ENCODE peak calls at places on chromosomes 12 and 14, in six cellular contexts. V, G, R, M, L and O are unnamed samples.

GRCh38 chr12:116389990-116390655 is 112.6 kb upstream of the MED13L start:
- DNase-seq in V (no peak), G (no peak), R (peak; percentile 96), M (no peak), L (peak; percentile 99), O (no peak)

GRCh38 chr12:119631930-119632678 is 35.8 kb upstream of the PRKAB1 start:
- DNase-seq in V (no peak), G (no peak), R (no peak), M (no peak), L (peak; percentile 47), O (no peak)

GRCh38 chr12:129570796-129571400 is 332.9 kb downstream of the TMEM132D start:
- DNase-seq in V (no peak), G (no peak), R (no peak), M (no peak), L (no peak), O (no peak)

GRCh38 chr14:76901171-76902055 is 75.2 kb downstream of the LRRC74A start:
- DNase-seq in V (no peak), G (no peak), R (peak; percentile 55), M (no peak), L (no peak), O (no peak)

GRCh38 chr12:117854339-117855012 is 114.3 kb downstream of the KSR2 start:
- DNase-seq in V (peak; percentile 75), G (peak; percentile 20), R (peak; percentile 33), M (peak; percentile 58), L (peak; percentile 60), O (no peak)

GRCh38 chr12:38905480-38906351 is at the start of gene CPNE8:
- DNase-seq in V (peak; percentile 50), G (peak; percentile 32), R (no peak), M (peak; percentile 33), L (peak; percentile 70), O (peak; percentile 41)

GRCh38 chr14:48323655-48324054 is 648.2 kb upstream of the MDGA2 start:
- DNase-seq in V (no peak), G (no peak), R (peak; percentile 1), M (no peak), L (peak; percentile 0), O (no peak)

GRCh38 chr12:67096533-67097318 is 172.4 kb upstream of the CAND1 start:
- DNase-seq in V (no peak), G (no peak), R (no peak), M (no peak), L (peak; percentile 47), O (no peak)

GRCh38 chr12:32507559-32508276 is 108.4 kb downstream of the FGD4 start:
- DNase-seq in V (no peak), G (no peak), R (no peak), M (no peak), L (no peak), O (no peak)

GRCh38 chr12:11746024-11746771 is 96.7 kb downstream of the ETV6 start:
- DNase-seq in V (no peak), G (no peak), R (peak; percentile 28), M (no peak), L (peak; percentile 40), O (no peak)

GRCh38 chr12:79658221-79658620 is 32.5 kb downstream of the PAWR start:
- DNase-seq in V (no peak), G (no peak), R (no peak), M (no peak), L (peak; percentile 57), O (no peak)

GRCh38 chr14:94051115-94051514 is 25.0 kb downstream of the OTUB2 start:
- DNase-seq in V (no peak), G (peak; percentile 6), R (peak; percentile 49), M (no peak), L (peak; percentile 65), O (peak; percentile 12)

GRCh38 chr14:60658909-60659585 is 9.8 kb upstream of the SIX1 start:
- DNase-seq in V (no peak), G (no peak), R (peak; percentile 83), M (no peak), L (peak; percentile 41), O (no peak)

GRCh38 chr12:56153291-56154065 is 1.1 kb downstream of the MYL6B start:
- DNase-seq in V (no peak), G (no peak), R (no peak), M (no peak), L (no peak), O (no peak)

GRCh38 chr14:71175491-71175890 is 268.2 kb downstream of the PCNX1 start:
- DNase-seq in V (no peak), G (no peak), R (no peak), M (no peak), L (no peak), O (no peak)

GRCh38 chr12:88141774-88142609 is at the start of the genes CEP290 and TMTC3:
- DNase-seq in V (peak; percentile 74), G (peak; percentile 92), R (peak; percentile 100), M (peak; percentile 84), L (peak; percentile 100), O (peak; percentile 82)

GRCh38 chr12:70722584-70723343 is 85.5 kb upstream of the PTPRB start:
- DNase-seq in V (no peak), G (no peak), R (peak; percentile 32), M (no peak), L (peak; percentile 14), O (no peak)

GRCh38 chr12:2179953-2180736 is 127.4 kb downstream of the CACNA1C start:
- DNase-seq in V (no peak), G (no peak), R (peak; percentile 98), M (no peak), L (peak; percentile 99), O (no peak)

GRCh38 chr12:131928080-131928764 is 854 bp upstream of the PUS1 start:
- DNase-seq in V (no peak), G (no peak), R (peak; percentile 17), M (no peak), L (peak; percentile 24), O (no peak)

GRCh38 chr12:96249196-96250118 is 55.3 kb downstream of the ELK3 start:
- DNase-seq in V (no peak), G (no peak), R (peak; percentile 77), M (no peak), L (peak; percentile 90), O (no peak)

GRCh38 chr12:56257491-56258067 is 605 bp downstream of the ANKRD52 start:
- DNase-seq in V (peak; percentile 38), G (no peak), R (no peak), M (no peak), L (peak; percentile 20), O (no peak)

DNA sequence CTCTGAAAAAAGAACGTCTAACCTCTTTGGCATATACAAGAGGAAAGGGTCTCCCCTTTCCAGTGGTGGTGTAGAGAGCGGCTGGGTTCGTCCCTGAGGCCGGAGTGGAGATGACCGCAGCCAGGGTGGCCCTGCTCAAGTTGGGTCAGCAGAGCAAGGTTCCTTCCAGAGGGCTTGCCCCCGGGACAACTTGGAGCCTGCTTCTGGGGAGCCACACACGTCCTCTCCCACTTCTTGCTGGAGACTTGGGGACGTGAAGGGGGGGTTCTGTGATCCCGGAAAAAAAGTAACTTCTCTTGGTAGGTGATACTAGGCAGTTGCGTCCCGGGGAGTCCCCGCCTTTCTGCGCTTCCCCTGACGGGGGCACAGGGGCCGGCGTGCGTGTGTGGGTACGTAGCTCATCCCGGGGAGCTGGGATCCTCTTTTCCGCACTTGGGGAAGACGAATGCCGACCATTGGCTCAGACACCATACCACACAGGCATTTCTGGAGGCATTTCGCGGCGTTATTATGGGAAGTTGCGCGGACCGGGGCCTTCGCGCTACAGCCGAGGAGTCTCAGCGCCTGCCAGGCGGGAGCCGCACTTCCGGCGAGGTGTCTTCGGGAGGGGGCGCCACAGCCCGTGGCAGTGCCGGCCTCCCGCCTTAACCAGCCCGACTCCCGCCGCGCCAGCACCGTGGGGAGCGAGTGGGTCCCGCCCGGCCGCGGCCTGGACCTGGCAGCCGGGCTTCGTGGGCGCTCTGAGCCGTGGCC is 14.8 kb upstream of the PAX9 start:
- DNase-seq in V (no peak), G (no peak), R (no peak), M (peak; percentile 24), L (no peak), O (no peak)
- TF ChIP-seq CTCF in V (peak; percentile 50), G (no peak), R (no peak), M (peak; percentile 44), L (no peak), O (no peak)

DNA sequence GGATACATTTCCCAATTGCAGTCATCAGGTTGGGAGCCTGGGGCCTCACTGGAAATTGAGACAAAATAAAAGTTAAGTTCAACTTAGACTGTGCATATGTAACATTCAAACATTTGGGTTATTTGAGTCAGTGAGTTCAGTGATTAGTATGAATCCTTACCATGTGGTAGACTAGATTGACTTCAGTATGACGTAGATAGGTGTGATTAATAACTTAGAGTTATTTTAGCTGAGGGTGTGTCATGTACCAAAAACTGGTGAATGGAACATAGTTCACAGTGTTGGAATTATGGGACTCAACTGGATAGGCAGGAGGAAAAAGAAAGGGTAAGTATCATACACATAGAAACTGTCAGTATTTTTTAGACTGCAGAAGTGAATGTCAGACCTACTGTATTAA is 7.9 kb upstream of the SSTR1 start:
- DNase-seq in V (no peak), G (no peak), R (peak; percentile 68), M (no peak), L (peak; percentile 73), O (no peak)
- TF ChIP-seq CTCF in V (no peak), G (no peak), R (no peak), M (no peak), L (no peak), O (no peak)

GRCh38 chr14:90849787-90850444 is 33.7 kb upstream of the TTC7B start:
- DNase-seq in V (no peak), G (no peak), R (no peak), M (no peak), L (no peak), O (no peak)

GRCh38 chr14:90844321-90844720 is 28.1 kb upstream of the TTC7B start:
- DNase-seq in V (no peak), G (no peak), R (no peak), M (no peak), L (no peak), O (no peak)

GRCh38 chr14:90842726-90843125 is 26.5 kb upstream of the TTC7B start:
- DNase-seq in V (no peak), G (no peak), R (no peak), M (no peak), L (no peak), O (no peak)

GRCh38 chr14:90848944-90849731 is 32.9 kb upstream of the TTC7B start:
- DNase-seq in V (no peak), G (no peak), R (no peak), M (no peak), L (no peak), O (no peak)

GRCh38 chr14:90846511-90846910 is 30.3 kb upstream of the TTC7B start:
- DNase-seq in V (no peak), G (no peak), R (no peak), M (no peak), L (peak; percentile 82), O (no peak)
- TF ChIP-seq CTCF in V (no peak), G (no peak), R (no peak), M (no peak), L (no peak), O (no peak)

DNA sequence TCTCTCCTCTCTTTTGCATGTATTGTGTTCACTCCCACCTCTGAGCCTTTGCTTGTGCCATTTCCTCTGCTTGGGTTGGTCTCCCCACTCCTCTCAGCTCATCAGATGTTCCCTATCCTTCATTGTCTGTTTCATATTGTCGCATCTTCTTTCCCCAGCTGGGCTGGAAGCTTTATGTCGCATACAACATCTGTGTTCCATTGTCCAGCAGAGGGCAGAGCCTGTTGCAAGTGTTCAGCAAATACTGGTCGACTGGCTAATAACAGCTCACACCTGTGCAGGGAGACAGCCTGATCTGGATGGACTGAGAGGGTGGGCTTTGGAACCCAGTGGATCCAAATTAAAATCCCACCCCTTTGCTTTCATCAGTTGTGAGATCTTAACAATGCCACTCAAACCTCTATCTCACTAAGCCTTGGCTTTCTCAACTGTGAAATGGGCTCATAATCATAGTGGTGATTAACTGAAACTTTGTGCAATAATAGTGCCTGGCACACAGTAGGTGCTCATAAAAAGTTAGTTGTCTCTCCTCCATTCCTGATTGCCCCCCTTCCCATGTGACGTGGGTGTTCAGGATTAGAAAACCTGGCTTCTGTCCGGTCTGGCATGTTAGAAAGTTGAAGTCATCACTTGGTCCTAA is 75.8 kb downstream of the RIN3 start:
- DNase-seq in V (no peak), G (no peak), R (peak; percentile 64), M (no peak), L (peak; percentile 66), O (no peak)
- TF ChIP-seq CTCF in V (peak; percentile 47), G (no peak), R (peak; percentile 28), M (peak; percentile 53), L (peak; percentile 61), O (peak; percentile 32)